ENCODE peak calls at places on chromosome 20, in seven cellular contexts. One of them, this sample, is unnamed.

GRCh38 chr20:12237772-12238171 is 320.1 kb downstream of the BTBD3 start:
- DNase-seq in ovary: peak; percentile 50
- DNase-seq in heart left ventricle: no peak
- DNase-seq in psoas muscle: no peak
- DNase-seq in left ventricle myocardium inferior: peak; percentile 21
- DNase-seq in body of pancreas: no peak
- DNase-seq in PC-3: peak; percentile 13
- DNase-seq in this sample: no peak

GRCh38 chr20:3158968-3159431 is 665 bp downstream of the FASTKD5 start:
- DNase-seq in PC-3: no peak
- DNase-seq in heart left ventricle: no peak
- DNase-seq in body of pancreas: no peak
- DNase-seq in left ventricle myocardium inferior: no peak
- DNase-seq in ovary: no peak
- DNase-seq in psoas muscle: no peak
- DNase-seq in this sample: no peak

GRCh38 chr20:31663838-31664695 is 26.4 kb downstream of the COX4I2 start:
- DNase-seq in heart left ventricle: no peak
- DNase-seq in left ventricle myocardium inferior: no peak
- DNase-seq in ovary: no peak
- DNase-seq in psoas muscle: no peak
- DNase-seq in body of pancreas: peak; percentile 77
- DNase-seq in PC-3: peak; percentile 32
- DNase-seq in this sample: no peak

GRCh38 chr20:46541229-46541935 is 9.1 kb downstream of the OCSTAMP start:
- DNase-seq in left ventricle myocardium inferior: no peak
- DNase-seq in ovary: no peak
- DNase-seq in body of pancreas: no peak
- DNase-seq in heart left ventricle: no peak
- DNase-seq in psoas muscle: no peak
- DNase-seq in PC-3: no peak
- DNase-seq in this sample: no peak

GRCh38 chr20:33014336-33015113 is 7.0 kb downstream of the BPIFB2 start:
- DNase-seq in left ventricle myocardium inferior: no peak
- DNase-seq in heart left ventricle: no peak
- DNase-seq in ovary: no peak
- DNase-seq in body of pancreas: no peak
- DNase-seq in psoas muscle: no peak
- DNase-seq in PC-3: no peak
- DNase-seq in this sample: no peak

GRCh38 chr20:49230021-49230420 is 10.8 kb downstream of the DDX27 start:
- DNase-seq in psoas muscle: no peak
- DNase-seq in body of pancreas: no peak
- DNase-seq in ovary: no peak
- DNase-seq in PC-3: no peak
- DNase-seq in left ventricle myocardium inferior: no peak
- DNase-seq in heart left ventricle: no peak
- DNase-seq in this sample: no peak

GRCh38 chr20:46698788-46699187 is 9.5 kb upstream of the TP53RK start:
- DNase-seq in left ventricle myocardium inferior: no peak
- DNase-seq in psoas muscle: no peak
- DNase-seq in heart left ventricle: no peak
- DNase-seq in ovary: no peak
- DNase-seq in PC-3: peak; percentile 22
- DNase-seq in body of pancreas: no peak
- DNase-seq in this sample: no peak

GRCh38 chr20:6411651-6412050 is 288.8 kb upstream of the FERMT1 start:
- DNase-seq in ovary: no peak
- DNase-seq in left ventricle myocardium inferior: no peak
- DNase-seq in body of pancreas: no peak
- DNase-seq in PC-3: no peak
- DNase-seq in psoas muscle: no peak
- DNase-seq in heart left ventricle: no peak
- DNase-seq in this sample: no peak

GRCh38 chr20:11155156-11155805 is 481.5 kb upstream of the JAG1 start:
- DNase-seq in body of pancreas: no peak
- DNase-seq in PC-3: peak; percentile 74
- DNase-seq in left ventricle myocardium inferior: no peak
- DNase-seq in psoas muscle: no peak
- DNase-seq in heart left ventricle: no peak
- DNase-seq in ovary: no peak
- DNase-seq in this sample: no peak

GRCh38 chr20:12883507-12883885 is 125.3 kb upstream of the SPTLC3 start:
- DNase-seq in psoas muscle: no peak
- DNase-seq in heart left ventricle: no peak
- DNase-seq in ovary: no peak
- DNase-seq in left ventricle myocardium inferior: no peak
- DNase-seq in body of pancreas: no peak
- DNase-seq in PC-3: no peak
- DNase-seq in this sample: no peak

GRCh38 chr20:46012926-46013825 is 4.5 kb downstream of the MMP9 start:
- DNase-seq in ovary: no peak
- DNase-seq in heart left ventricle: no peak
- DNase-seq in PC-3: no peak
- DNase-seq in left ventricle myocardium inferior: no peak
- DNase-seq in psoas muscle: no peak
- DNase-seq in body of pancreas: no peak
- DNase-seq in this sample: no peak

GRCh38 chr20:20712004-20712473 is 405 bp downstream of the RALGAPA2 start:
- DNase-seq in left ventricle myocardium inferior: no peak
- DNase-seq in body of pancreas: peak; percentile 33
- DNase-seq in ovary: no peak
- DNase-seq in psoas muscle: no peak
- DNase-seq in heart left ventricle: no peak
- DNase-seq in PC-3: no peak
- DNase-seq in this sample: no peak

GRCh38 chr20:19888269-19888669 is 128.9 kb upstream of the NAA20 start:
- DNase-seq in left ventricle myocardium inferior: no peak
- DNase-seq in PC-3: no peak
- DNase-seq in psoas muscle: no peak
- DNase-seq in ovary: no peak
- DNase-seq in heart left ventricle: peak; percentile 30
- DNase-seq in body of pancreas: no peak
- DNase-seq in this sample: no peak

GRCh38 chr20:41094656-41095055 is 42.7 kb upstream of the PLCG1 start:
- DNase-seq in PC-3: no peak
- DNase-seq in body of pancreas: no peak
- DNase-seq in psoas muscle: no peak
- DNase-seq in ovary: no peak
- DNase-seq in heart left ventricle: no peak
- DNase-seq in left ventricle myocardium inferior: no peak
- DNase-seq in this sample: no peak

GRCh38 chr20:986733-987355 is 15.3 kb downstream of the RSPO4 start:
- DNase-seq in psoas muscle: no peak
- DNase-seq in PC-3: peak; percentile 34
- DNase-seq in ovary: no peak
- DNase-seq in body of pancreas: no peak
- DNase-seq in heart left ventricle: no peak
- DNase-seq in left ventricle myocardium inferior: no peak
- DNase-seq in this sample: no peak

GRCh38 chr20:21352703-21353102 is 44.6 kb downstream of the NKX2-4 start:
- DNase-seq in ovary: no peak
- DNase-seq in left ventricle myocardium inferior: no peak
- DNase-seq in body of pancreas: no peak
- DNase-seq in psoas muscle: no peak
- DNase-seq in PC-3: peak; percentile 14
- DNase-seq in heart left ventricle: no peak
- DNase-seq in this sample: peak; percentile 32

GRCh38 chr20:22370137-22370536 is 214.2 kb downstream of the FOXA2 start:
- DNase-seq in heart left ventricle: no peak
- DNase-seq in left ventricle myocardium inferior: no peak
- DNase-seq in body of pancreas: no peak
- DNase-seq in ovary: no peak
- DNase-seq in PC-3: no peak
- DNase-seq in psoas muscle: no peak
- DNase-seq in this sample: no peak

GRCh38 chr20:54794874-54795273 is 319.5 kb downstream of the DOK5 start:
- DNase-seq in heart left ventricle: no peak
- DNase-seq in left ventricle myocardium inferior: no peak
- DNase-seq in ovary: no peak
- DNase-seq in PC-3: no peak
- DNase-seq in body of pancreas: no peak
- DNase-seq in psoas muscle: no peak
- DNase-seq in this sample: no peak

GRCh38 chr20:34215711-34216381 is 25.4 kb upstream of the ASIP start:
- DNase-seq in ovary: peak; percentile 85
- DNase-seq in psoas muscle: peak; percentile 87
- DNase-seq in PC-3: peak; percentile 80
- DNase-seq in heart left ventricle: peak; percentile 83
- DNase-seq in body of pancreas: peak; percentile 93
- DNase-seq in left ventricle myocardium inferior: peak; percentile 87
- DNase-seq in this sample: peak; percentile 16

GRCh38 chr20:23503649-23504048 is 12.7 kb downstream of the CST8 start:
- DNase-seq in ovary: no peak
- DNase-seq in PC-3: no peak
- DNase-seq in body of pancreas: no peak
- DNase-seq in heart left ventricle: no peak
- DNase-seq in left ventricle myocardium inferior: no peak
- DNase-seq in psoas muscle: no peak
- DNase-seq in this sample: no peak

GRCh38 chr20:25073544-25073943 is 8.4 kb downstream of the VSX1 start:
- DNase-seq in PC-3: no peak
- DNase-seq in heart left ventricle: no peak
- DNase-seq in psoas muscle: no peak
- DNase-seq in body of pancreas: no peak
- DNase-seq in ovary: no peak
- DNase-seq in left ventricle myocardium inferior: no peak
- DNase-seq in this sample: no peak
- H3K27me3 ChIP-seq in PC-3: peaks cover 17% of the 10 kb centered on the region
- H3K27me3 ChIP-seq in heart left ventricle: no peaks in the 10 kb centered on the region
- H3K27me3 ChIP-seq in psoas muscle: peaks cover 8% of the 10 kb centered on the region
- H3K27me3 ChIP-seq in body of pancreas: no peaks in the 10 kb centered on the region
- H3K27me3 ChIP-seq in ovary: no peaks in the 10 kb centered on the region
- H3K27me3 ChIP-seq in left ventricle myocardium inferior: peaks cover 88% of the 10 kb centered on the region
- H3K27me3 ChIP-seq in this sample: peaks cover 58% of the 10 kb centered on the region

DNA sequence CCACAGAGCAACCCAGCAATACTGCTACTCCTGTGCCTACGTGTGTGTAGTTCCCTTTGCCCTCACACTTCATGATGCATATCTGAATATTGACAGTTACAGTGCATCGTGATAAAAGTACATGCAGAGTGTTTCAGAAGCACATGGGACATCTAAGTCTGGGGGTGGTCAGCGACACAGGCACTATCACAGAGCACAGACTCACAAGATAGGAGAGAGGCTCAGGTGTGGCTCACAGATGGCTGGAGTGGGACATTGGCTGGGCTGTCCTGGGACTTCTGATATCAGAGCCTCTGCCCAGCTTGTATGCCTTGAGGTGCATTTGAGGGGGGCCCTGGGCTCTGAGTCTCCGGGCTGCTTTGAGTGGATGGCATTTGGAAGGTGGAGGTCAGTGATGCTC is 227.0 kb upstream of the RNF24 start:
- DNase-seq in psoas muscle: no peak
- DNase-seq in PC-3: no peak
- DNase-seq in left ventricle myocardium inferior: no peak
- DNase-seq in heart left ventricle: no peak
- DNase-seq in ovary: no peak
- DNase-seq in body of pancreas: no peak
- DNase-seq in this sample: no peak
- H3K27me3 ChIP-seq in psoas muscle: peaks cover 45% of the 10 kb centered on the region
- H3K27me3 ChIP-seq in PC-3: no peaks in the 10 kb centered on the region
- H3K27me3 ChIP-seq in left ventricle myocardium inferior: peaks cover 50% of the 10 kb centered on the region
- H3K27me3 ChIP-seq in heart left ventricle: no peaks in the 10 kb centered on the region
- H3K27me3 ChIP-seq in ovary: no peaks in the 10 kb centered on the region
- H3K27me3 ChIP-seq in body of pancreas: no peaks in the 10 kb centered on the region
- H3K27me3 ChIP-seq in this sample: peaks cover 4% of the 10 kb centered on the region

DNA sequence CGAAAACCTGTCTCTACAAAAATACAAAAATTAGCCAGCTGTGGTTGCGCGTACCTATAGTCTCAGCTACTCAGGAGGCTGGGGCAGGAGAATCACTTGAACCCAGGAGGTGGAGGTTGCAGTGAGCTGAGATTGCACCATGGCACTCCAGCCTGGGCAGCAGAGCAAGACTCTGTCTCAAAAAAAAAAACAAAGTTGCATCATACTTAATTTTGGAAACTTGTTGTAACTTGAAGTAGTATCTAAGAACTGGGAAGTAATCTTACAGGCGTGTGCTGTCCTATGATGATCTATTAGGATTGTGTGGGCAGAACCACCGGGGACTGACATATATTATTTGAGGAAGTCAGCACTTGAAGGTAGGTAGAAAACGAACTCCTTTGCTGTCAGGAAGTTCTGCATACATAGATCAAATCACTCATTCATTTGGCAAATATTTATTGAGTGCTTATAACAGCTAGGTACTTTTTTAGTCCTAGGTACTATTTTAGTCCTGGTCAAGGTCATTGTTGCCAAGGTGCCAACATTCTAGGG is 188.5 kb downstream of the ZNF217 start:
- DNase-seq in left ventricle myocardium inferior: no peak
- DNase-seq in ovary: no peak
- DNase-seq in PC-3: no peak
- DNase-seq in psoas muscle: no peak
- DNase-seq in heart left ventricle: no peak
- DNase-seq in body of pancreas: no peak
- DNase-seq in this sample: no peak
- H3K27me3 ChIP-seq in left ventricle myocardium inferior: no peaks in the 10 kb centered on the region
- H3K27me3 ChIP-seq in ovary: no peaks in the 10 kb centered on the region
- H3K27me3 ChIP-seq in PC-3: peaks cover 48% of the 10 kb centered on the region
- H3K27me3 ChIP-seq in psoas muscle: no peaks in the 10 kb centered on the region
- H3K27me3 ChIP-seq in heart left ventricle: no peaks in the 10 kb centered on the region
- H3K27me3 ChIP-seq in body of pancreas: no peaks in the 10 kb centered on the region
- H3K27me3 ChIP-seq in this sample: no peaks in the 10 kb centered on the region

GRCh38 chr20:61762886-61763739 is 302.6 kb downstream of the TAF4 start:
- DNase-seq in left ventricle myocardium inferior: no peak
- DNase-seq in PC-3: no peak
- DNase-seq in heart left ventricle: no peak
- DNase-seq in body of pancreas: no peak
- DNase-seq in ovary: no peak
- DNase-seq in psoas muscle: no peak
- DNase-seq in this sample: no peak
- H3K27me3 ChIP-seq in left ventricle myocardium inferior: peaks cover 94% of the 10 kb centered on the region
- H3K27me3 ChIP-seq in PC-3: peaks cover 88% of the 10 kb centered on the region
- H3K27me3 ChIP-seq in heart left ventricle: no peaks in the 10 kb centered on the region
- H3K27me3 ChIP-seq in body of pancreas: no peaks in the 10 kb centered on the region
- H3K27me3 ChIP-seq in ovary: no peaks in the 10 kb centered on the region
- H3K27me3 ChIP-seq in psoas muscle: no peaks in the 10 kb centered on the region
- H3K27me3 ChIP-seq in this sample: no peaks in the 10 kb centered on the region

GRCh38 chr20:63158352-63158751 is 57.6 kb downstream of the YTHDF1 start:
- DNase-seq in heart left ventricle: no peak
- DNase-seq in psoas muscle: no peak
- DNase-seq in PC-3: no peak
- DNase-seq in left ventricle myocardium inferior: no peak
- DNase-seq in body of pancreas: no peak
- DNase-seq in ovary: no peak
- DNase-seq in this sample: no peak

GRCh38 chr20:63159826-63160640 is 55.9 kb downstream of the YTHDF1 start:
- DNase-seq in left ventricle myocardium inferior: no peak
- DNase-seq in PC-3: no peak
- DNase-seq in ovary: no peak
- DNase-seq in body of pancreas: no peak
- DNase-seq in psoas muscle: peak; percentile 6
- DNase-seq in heart left ventricle: no peak
- DNase-seq in this sample: no peak

GRCh38 chr20:63160641-63161175 is 55.2 kb downstream of the YTHDF1 start:
- DNase-seq in heart left ventricle: no peak
- DNase-seq in left ventricle myocardium inferior: no peak
- DNase-seq in PC-3: no peak
- DNase-seq in psoas muscle: no peak
- DNase-seq in body of pancreas: no peak
- DNase-seq in ovary: no peak
- DNase-seq in this sample: no peak

GRCh38 chr20:63161176-63161651 is 54.7 kb downstream of the YTHDF1 start:
- DNase-seq in left ventricle myocardium inferior: no peak
- DNase-seq in psoas muscle: peak; percentile 5
- DNase-seq in ovary: no peak
- DNase-seq in PC-3: no peak
- DNase-seq in heart left ventricle: no peak
- DNase-seq in body of pancreas: no peak
- DNase-seq in this sample: no peak

GRCh38 chr20:63158845-63159244 is 57.1 kb downstream of the YTHDF1 start:
- DNase-seq in body of pancreas: no peak
- DNase-seq in heart left ventricle: no peak
- DNase-seq in left ventricle myocardium inferior: no peak
- DNase-seq in PC-3: no peak
- DNase-seq in psoas muscle: peak; percentile 0
- DNase-seq in ovary: no peak
- DNase-seq in this sample: no peak
- H3K27me3 ChIP-seq in body of pancreas: no peaks in the 10 kb centered on the region
- H3K27me3 ChIP-seq in heart left ventricle: peaks cover 4% of the 10 kb centered on the region
- H3K27me3 ChIP-seq in left ventricle myocardium inferior: peaks cover 93% of the 10 kb centered on the region
- H3K27me3 ChIP-seq in PC-3: peaks cover 34% of the 10 kb centered on the region
- H3K27me3 ChIP-seq in psoas muscle: peaks cover 48% of the 10 kb centered on the region
- H3K27me3 ChIP-seq in ovary: no peaks in the 10 kb centered on the region
- H3K27me3 ChIP-seq in this sample: peaks cover 33% of the 10 kb centered on the region